ENCODE peak calls at places on chromosomes 3 and 15, in nine cellular contexts. J is Panc1, A is iris pigment epithelial cell, H is nucleus accumbens, M is kidney tubule cell, B is RWPE1, Z is glutamatergic neuron, U is NCI-H446, P is NCI-H187 treated with DMSO at 0.1 percent for 48 hours. I is an unnamed sample.

GRCh38 chr3:195081242-195081963 is 189.6 kb downstream of the XXYLT1 start:
- DNase-seq in J (no peak), A (peak; percentile 67), H (no peak), M (no peak), B (no peak), Z (peak; percentile 10), U (no peak), P (no peak), I (no peak)

GRCh38 chr3:167940241-167940640 is 155.5 kb downstream of the GOLIM4 start:
- DNase-seq in J (no peak), A (no peak), H (no peak), M (no peak), B (peak; percentile 13), Z (no peak), U (no peak), P (no peak), I (no peak)

GRCh38 chr15:55708720-55709119 is 34.2 kb downstream of the PRTG start:
- DNase-seq in J (no peak), A (peak; percentile 29), H (no peak), M (no peak), B (no peak), Z (no peak), U (no peak), P (no peak), I (no peak)

GRCh38 chr3:151770941-151771340 is 37.2 kb downstream of the AADACL2 start:
- DNase-seq in J (no peak), A (peak; percentile 55), H (no peak), M (no peak), B (no peak), Z (no peak), U (no peak), P (no peak), I (no peak)

GRCh38 chr15:33068531-33068990 is 126.0 kb downstream of the FMN1 start:
- DNase-seq in J (no peak), A (no peak), H (no peak), M (peak; percentile 96), B (peak; percentile 76), Z (no peak), U (no peak), P (peak; percentile 64), I (peak; percentile 87)

GRCh38 chr3:178181784-178182183 is 354.5 kb upstream of the KCNMB2 start:
- DNase-seq in J (no peak), A (no peak), H (no peak), M (no peak), B (no peak), Z (no peak), U (peak; percentile 77), P (no peak), I (no peak)

GRCh38 chr3:168123211-168124173 is 27.8 kb upstream of the GOLIM4 start:
- DNase-seq in J (no peak), A (no peak), H (no peak), M (no peak), B (no peak), Z (no peak), U (peak; percentile 62), P (no peak), I (no peak)

GRCh38 chr3:45210308-45211038 is 15.6 kb downstream of the TMEM158 start:
- DNase-seq in J (no peak), A (peak; percentile 80), H (peak; percentile 17), M (peak; percentile 76), B (peak; percentile 62), Z (peak; percentile 79), U (peak; percentile 8), P (no peak), I (peak; percentile 82)

GRCh38 chr15:39578851-39579486 is 1.9 kb upstream of the THBS1 start:
- DNase-seq in J (no peak), A (no peak), H (no peak), M (peak; percentile 36), B (no peak), Z (no peak), U (no peak), P (no peak), I (no peak)

GRCh38 chr3:30465454-30465853 is 140.9 kb upstream of the TGFBR2 start:
- DNase-seq in J (no peak), A (no peak), H (no peak), M (no peak), B (no peak), Z (no peak), U (no peak), P (no peak), I (no peak)

GRCh38 chr3:81985996-81986723 is 224.7 kb upstream of the GBE1 start:
- DNase-seq in J (no peak), A (no peak), H (no peak), M (no peak), B (no peak), Z (no peak), U (no peak), P (no peak), I (no peak)

GRCh38 chr3:149969945-149970715 is 565 bp downstream of the PFN2 start:
- DNase-seq in J (no peak), A (peak; percentile 85), H (peak; percentile 45), M (peak; percentile 84), B (peak; percentile 76), Z (peak; percentile 82), U (peak; percentile 75), P (peak; percentile 16), I (peak; percentile 81)

GRCh38 chr15:90412356-90413194 is 24.5 kb downstream of the IQGAP1 start:
- DNase-seq in J (no peak), A (peak; percentile 75), H (no peak), M (peak; percentile 59), B (peak; percentile 78), Z (no peak), U (no peak), P (no peak), I (peak; percentile 68)

GRCh38 chr3:1664266-1664665 is 434.4 kb upstream of the CNTN4 start:
- DNase-seq in J (no peak), A (no peak), H (no peak), M (no peak), B (no peak), Z (no peak), U (no peak), P (no peak), I (no peak)

GRCh38 chr15:65414841-65415621 is 7.7 kb downstream of the IGDCC4 start:
- DNase-seq in J (no peak), A (peak; percentile 65), H (peak; percentile 20), M (peak; percentile 55), B (no peak), Z (peak; percentile 88), U (peak; percentile 92), P (peak; percentile 15), I (no peak)

GRCh38 chr15:76844096-76844495 is 61.0 kb downstream of the SCAPER start:
- DNase-seq in J (no peak), A (peak; percentile 31), H (no peak), M (peak; percentile 3), B (no peak), Z (no peak), U (no peak), P (no peak), I (no peak)

GRCh38 chr15:27172821-27173220 is 201.8 kb downstream of the GABRG3 start:
- DNase-seq in J (no peak), A (no peak), H (no peak), M (no peak), B (no peak), Z (no peak), U (no peak), P (no peak), I (no peak)

GRCh38 chr3:101070260-101071121 is 77.3 kb upstream of the ABI3BP start:
- DNase-seq in J (no peak), A (peak; percentile 38), H (no peak), M (peak; percentile 65), B (peak; percentile 5), Z (peak; percentile 78), U (peak; percentile 27), P (no peak), I (peak; percentile 55)

GRCh38 chr15:70777156-70777926 is 14.0 kb upstream of the UACA start:
- DNase-seq in J (no peak), A (peak; percentile 63), H (no peak), M (peak; percentile 69), B (no peak), Z (no peak), U (no peak), P (no peak), I (no peak)

GRCh38 chr3:113423699-113424098 is 17.6 kb downstream of the CFAP44 start:
- DNase-seq in J (no peak), A (no peak), H (no peak), M (no peak), B (no peak), Z (no peak), U (no peak), P (no peak), I (no peak)

GRCh38 chr15:92902020-92902419 is 1.9 kb downstream of the CHD2 start:
- DNase-seq in J (no peak), A (peak; percentile 62), H (no peak), M (no peak), B (no peak), Z (no peak), U (no peak), P (no peak), I (no peak)

GRCh38 chr15:29083161-29083560 is 186.5 kb downstream of the NSMCE3 start:
- DNase-seq in J (no peak), A (no peak), H (no peak), M (no peak), B (no peak), Z (no peak), U (no peak), P (no peak), I (no peak)

GRCh38 chr3:85050806-85051205 is 92.0 kb downstream of the CADM2 start:
- DNase-seq in J (no peak), A (no peak), H (no peak), M (no peak), B (no peak), Z (no peak), U (no peak), P (no peak), I (no peak)

GRCh38 chr3:13461169-13462124 is 18.7 kb upstream of the HDAC11 start:
- DNase-seq in J (no peak), A (peak; percentile 44), H (no peak), M (peak; percentile 72), B (peak; percentile 33), Z (peak; percentile 88), U (no peak), P (no peak), I (no peak)